ENCODE peak calls at places on chromosome 7, in six cellular contexts. P is PC-3, N is neural progenitor cell, T is fibroblast of lung, O is hepatocyte, Y is A673. X is an unnamed sample.

GRCh38 chr7:82980130-82980529 is 182.6 kb downstream of the PCLO start:
- DNase-seq in N (no peak), Y (no peak), T (no peak), P (no peak), O (no peak), X (no peak)

GRCh38 chr7:157984138-157984913 is 603.3 kb downstream of the PTPRN2 start:
- DNase-seq in N (no peak), Y (no peak), T (no peak), O (no peak), P (no peak), X (no peak)

GRCh38 chr7:2018786-2019692 is 213.7 kb downstream of the MAD1L1 start:
- DNase-seq in O (peak; percentile 82), P (peak; percentile 30), N (no peak), T (peak; percentile 81), Y (peak; percentile 67), X (peak; percentile 75)

GRCh38 chr7:55074008-55074499 is 55.2 kb downstream of the EGFR start:
- DNase-seq in O (peak; percentile 81), Y (no peak), N (no peak), P (peak; percentile 98), T (peak; percentile 85), X (peak; percentile 88)

GRCh38 chr7:103857435-103857834 is 132.0 kb downstream of the RELN start:
- DNase-seq in P (no peak), N (no peak), Y (no peak), T (no peak), O (no peak), X (no peak)

GRCh38 chr7:116706668-116707126 is 34.7 kb downstream of the MET start:
- DNase-seq in O (no peak), T (peak; percentile 59), N (no peak), P (peak; percentile 85), Y (peak; percentile 54), X (peak; percentile 63)

GRCh38 chr7:157355784-157356511 is 19.1 kb downstream of the DNAJB6 start:
- DNase-seq in P (peak; percentile 43), T (peak; percentile 9), Y (peak; percentile 40), O (no peak), N (no peak), X (peak; percentile 39)

GRCh38 chr7:133688483-133689239 is 435.8 kb downstream of the EXOC4 start:
- DNase-seq in O (no peak), P (peak; percentile 19), Y (no peak), T (no peak), N (no peak), X (peak; percentile 84)

GRCh38 chr7:31935115-31935514 is 135.1 kb downstream of the PDE1C start:
- DNase-seq in O (no peak), Y (peak; percentile 5), P (peak; percentile 81), N (no peak), T (no peak), X (no peak)

GRCh38 chr7:80719261-80719660 is 80.8 kb downstream of the CD36 start:
- DNase-seq in O (peak; percentile 11), N (no peak), T (peak; percentile 14), P (peak; percentile 20), Y (no peak), X (peak; percentile 79)

GRCh38 chr7:106284516-106285050 is at the start of gene NAMPT:
- DNase-seq in P (peak; percentile 36), N (peak; percentile 80), T (no peak), Y (peak; percentile 39), O (peak; percentile 75), X (no peak)

GRCh38 chr7:94394058-94394398 is 667 bp upstream of the COL1A2 start:
- DNase-seq in T (no peak), N (no peak), P (no peak), Y (peak; percentile 15), O (peak; percentile 74), X (peak; percentile 65)

GRCh38 chr7:46059308-46060020 is 138.4 kb upstream of the IGFBP3 start:
- DNase-seq in P (no peak), O (no peak), N (no peak), Y (no peak), T (no peak), X (no peak)

GRCh38 chr7:132653364-132653930 is 77.2 kb upstream of the PLXNA4 start:
- DNase-seq in T (no peak), N (no peak), P (no peak), Y (no peak), O (no peak), X (no peak)

GRCh38 chr7:13532028-13532753 is 457.3 kb downstream of the ETV1 start:
- DNase-seq in O (no peak), Y (peak; percentile 25), T (no peak), P (no peak), N (no peak), X (no peak)

GRCh38 chr7:5361446-5362155 is 62.0 kb downstream of the TNRC18 start:
- DNase-seq in P (no peak), T (no peak), N (no peak), Y (no peak), O (no peak), X (no peak)

GRCh38 chr7:130296221-130296951 is 3.4 kb downstream of the CPA4 start:
- DNase-seq in T (no peak), O (no peak), Y (no peak), P (no peak), N (no peak), X (peak; percentile 16)

GRCh38 chr7:155069992-155070827 is at the start of gene HTR5A:
- DNase-seq in N (peak; percentile 98), O (peak; percentile 95), P (peak; percentile 75), T (peak; percentile 84), Y (peak; percentile 88), X (peak; percentile 67)

GRCh38 chr7:44969701-44970494 is 8.9 kb downstream of the MYO1G start:
- DNase-seq in Y (no peak), T (no peak), N (no peak), O (no peak), P (no peak), X (no peak)

GRCh38 chr7:42972703-42973500 is 40.7 kb downstream of the MRPL32 start:
- DNase-seq in O (peak; percentile 74), T (peak; percentile 100), N (no peak), P (peak; percentile 72), Y (peak; percentile 95), X (peak; percentile 99)

GRCh38 chr7:22943997-22944396 is 69.9 kb downstream of the HYCC1 start:
- DNase-seq in P (no peak), N (peak; percentile 4), Y (no peak), T (peak; percentile 93), O (peak; percentile 24), X (peak; percentile 84)

GRCh38 chr7:155796381-155797261 is 15.6 kb downstream of the SHH start:
- DNase-seq in N (peak; percentile 67), T (no peak), O (peak; percentile 68), P (peak; percentile 43), Y (peak; percentile 46), X (no peak)

GRCh38 chr7:142711722-142712616 is 37.3 kb upstream of the PRSS1 start:
- DNase-seq in Y (peak; percentile 15), T (peak; percentile 34), P (peak; percentile 66), N (peak; percentile 36), O (peak; percentile 50), X (peak; percentile 10)

GRCh38 chr7:34075976-34076375 is 170.6 kb downstream of the BMPER start:
- DNase-seq in P (no peak), O (no peak), N (no peak), Y (no peak), T (no peak), X (no peak)

GRCh38 chr7:27143950-27144798 is 693 bp upstream of the HOXA5 start:
- DNase-seq in O (no peak), P (no peak), Y (no peak), T (peak; percentile 76), N (no peak), X (no peak)
- TF ChIP-seq EZH2 in O (no peak), P (no peak), Y (no peak), T (no peak), N (no peak), X (no peak)

GRCh38 chr7:65967361-65968155 is 14.5 kb downstream of the GUSB start:
- DNase-seq in T (no peak), N (no peak), P (no peak), Y (no peak), O (no peak), X (no peak)
- TF ChIP-seq EZH2 in T (no peak), N (no peak), P (no peak), Y (no peak), O (no peak), X (no peak)

GRCh38 chr7:8433477-8434289 is at the start of gene NXPH1:
- DNase-seq in P (no peak), N (peak; percentile 88), Y (peak; percentile 41), O (peak; percentile 78), T (no peak), X (no peak)
- TF ChIP-seq EZH2 in P (no peak), N (peak; percentile 45), Y (peak; percentile 72), O (no peak), T (no peak), X (no peak)

GRCh38 chr7:19106308-19107141 is 10.9 kb downstream of the TWIST1 start:
- DNase-seq in P (no peak), T (no peak), N (peak; percentile 77), Y (no peak), O (no peak), X (no peak)
- TF ChIP-seq EZH2 in P (no peak), T (peak; percentile 35), N (peak; percentile 92), Y (no peak), O (peak; percentile 70), X (peak; percentile 47)

GRCh38 chr7:29146888-29147609 is 712 bp upstream of the CPVL start:
- DNase-seq in O (peak; percentile 16), P (peak; percentile 66), N (peak; percentile 45), Y (peak; percentile 38), T (no peak), X (peak; percentile 6)

GRCh38 chr7:29143698-29144203 is 2.6 kb downstream of the CPVL start:
- DNase-seq in P (no peak), Y (no peak), N (no peak), O (no peak), T (no peak), X (no peak)

GRCh38 chr7:29145553-29146081 is 720 bp downstream of the CPVL start:
- DNase-seq in Y (no peak), T (no peak), O (no peak), N (peak; percentile 36), P (no peak), X (no peak)

GRCh38 chr7:29147821-29148220 is 1.5 kb upstream of the CPVL start:
- DNase-seq in O (no peak), N (no peak), T (no peak), Y (no peak), P (no peak), X (no peak)

DNA sequence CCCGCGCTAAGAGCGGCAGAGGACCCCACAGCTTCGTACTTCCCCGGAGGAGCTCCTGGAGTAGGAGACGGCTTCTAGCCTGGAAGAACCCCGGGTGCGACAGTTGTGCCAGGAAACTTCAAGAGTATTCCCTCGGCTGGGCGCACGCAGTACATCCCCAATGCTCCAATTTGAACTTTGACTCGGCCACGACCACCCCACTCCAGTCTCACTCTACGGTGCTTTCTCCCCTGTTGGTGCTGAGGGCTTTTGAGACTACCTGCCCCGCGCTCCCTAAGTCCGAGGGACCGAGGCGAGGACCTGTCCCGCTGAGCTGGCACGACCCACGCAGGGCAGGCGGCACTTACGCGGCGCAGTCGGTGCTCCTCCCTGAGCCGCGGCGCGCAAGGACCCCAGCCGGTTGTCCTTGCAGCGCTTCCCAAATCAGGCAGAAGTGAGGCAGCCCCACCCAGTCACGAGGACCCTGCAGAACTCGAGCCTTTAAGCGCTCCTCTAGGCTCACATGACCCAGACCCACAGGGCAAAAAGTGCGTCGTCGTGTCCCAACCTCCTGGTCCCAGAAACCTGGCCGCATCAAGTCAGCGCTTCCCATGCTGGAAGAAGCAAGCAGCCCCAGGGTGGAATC is at the start of gene CPVL:
- DNase-seq in N (peak; percentile 64), T (no peak), Y (peak; percentile 96), O (peak; percentile 54), P (peak; percentile 73), X (no peak)
- TF ChIP-seq EZH2 in N (no peak), T (peak; percentile 59), Y (no peak), O (peak; percentile 41), P (no peak), X (no peak)

GRCh38 chr7:86644282-86645173 is 819 bp downstream of the GRM3 start:
- DNase-seq in Y (no peak), N (peak; percentile 69), T (no peak), P (no peak), O (no peak), X (no peak)
- TF ChIP-seq EZH2 in Y (no peak), N (no peak), T (no peak), P (no peak), O (peak; percentile 78), X (peak; percentile 24)

X was measured in astrocyte.